ENCODE peak calls at places on chromosomes 16 and 17, in eight cellular contexts. A is amygdala; B is cardiac muscle cell; E is effector memory CD4-positive, alpha-beta T cell; Z is nephron progenitor cell; U is psoas muscle; X is activated CD4-positive, CD25-positive, alpha-beta regulatory T cell treated with anti-CD3 and anti-CD28 coated beads, Interleukin-2, amount 50 U/mL, for 72 hours; K is H4. L is an unnamed sample.

GRCh38 chr17:73532441-73532901 is 111.8 kb downstream of the SDK2 start:
- DNase-seq in K (no peak), U (no peak), A (no peak), X (no peak), Z (no peak), B (no peak), E (no peak), L (no peak)

GRCh38 chr17:59634632-59635561 is 15.2 kb downstream of the CLTC start:
- DNase-seq in K (no peak), Z (no peak), B (no peak), A (no peak), X (no peak), E (no peak), U (no peak), L (no peak)

GRCh38 chr17:49691086-49691676 is 13.3 kb upstream of the SPOP start:
- DNase-seq in X (no peak), K (no peak), A (no peak), E (no peak), B (peak; percentile 87), U (no peak), Z (no peak), L (no peak)

GRCh38 chr17:45228121-45228941 is 6.6 kb downstream of the FMNL1 start:
- DNase-seq in A (no peak), K (no peak), B (no peak), E (no peak), U (peak; percentile 60), X (peak; percentile 55), Z (no peak), L (no peak)

GRCh38 chr17:3575506-3575905 is 17.9 kb upstream of the TRPV3 start:
- DNase-seq in K (no peak), Z (no peak), E (no peak), A (no peak), U (no peak), B (peak; percentile 18), X (no peak), L (no peak)

GRCh38 chr17:78238823-78239488 is 7.5 kb downstream of the TMEM235 start:
- DNase-seq in K (no peak), A (no peak), X (no peak), E (no peak), U (no peak), B (no peak), Z (no peak), L (no peak)

GRCh38 chr17:17048106-17048505 is 5.8 kb downstream of the MPRIP start:
- DNase-seq in B (no peak), X (peak; percentile 11), U (no peak), Z (no peak), E (no peak), A (no peak), K (no peak), L (no peak)

GRCh38 chr16:50585331-50585776 is 37.2 kb downstream of the NKD1 start:
- DNase-seq in U (peak; percentile 71), X (no peak), B (peak; percentile 87), E (no peak), Z (no peak), A (no peak), K (no peak), L (peak; percentile 41)

GRCh38 chr16:25897677-25898076 is 205.9 kb downstream of the HS3ST4 start:
- DNase-seq in U (no peak), Z (no peak), E (no peak), K (no peak), A (no peak), X (no peak), B (no peak), L (peak; percentile 76)

GRCh38 chr17:49955157-49955556 is 13.8 kb upstream of the DLX4 start:
- DNase-seq in K (peak; percentile 45), B (no peak), Z (no peak), X (no peak), A (no peak), U (no peak), E (no peak), L (no peak)

GRCh38 chr16:59573528-59574271 is 839.6 kb upstream of the GOT2 start:
- DNase-seq in U (no peak), Z (no peak), A (no peak), K (peak; percentile 51), E (no peak), X (no peak), B (peak; percentile 69), L (no peak)

GRCh38 chr16:58026139-58026704 is 668 bp downstream of the MMP15 start:
- DNase-seq in X (no peak), K (no peak), B (peak; percentile 64), E (no peak), A (no peak), U (peak; percentile 80), Z (peak; percentile 54), L (no peak)

GRCh38 chr16:50320310-50320709 is 48.5 kb downstream of the BRD7 start:
- DNase-seq in B (no peak), Z (no peak), X (no peak), U (no peak), E (no peak), A (no peak), K (no peak), L (no peak)

L was measured in posterior cingulate gyrus.